ENCODE peak calls at places on chromosomes 12 and 14, in ten cellular contexts. One of them, this sample, is unnamed.
A peak's percentile ranks its signal among the peaks of the same experiment; 100 is the strongest.

GRCh38 chr14:71591929-71592328 is 340.3 kb upstream of the RGS6 start:
- DNase-seq in body of pancreas: no peak
- DNase-seq in hepatocyte: no peak
- DNase-seq in tibial nerve: no peak
- DNase-seq in RWPE1: peak; percentile 31
- DNase-seq in left lung: no peak
- DNase-seq in cardiac muscle cell: peak; percentile 67
- DNase-seq in endothelial cell of umbilical vein: peak; percentile 44
- DNase-seq in AG04450: no peak
- DNase-seq in GM12878: no peak
- DNase-seq in this sample: no peak

GRCh38 chr14:68538641-68539040 is 254.2 kb downstream of the ZFP36L1 start:
- DNase-seq in body of pancreas: no peak
- DNase-seq in hepatocyte: no peak
- DNase-seq in tibial nerve: no peak
- DNase-seq in RWPE1: no peak
- DNase-seq in left lung: no peak
- DNase-seq in cardiac muscle cell: no peak
- DNase-seq in endothelial cell of umbilical vein: no peak
- DNase-seq in AG04450: no peak
- DNase-seq in GM12878: no peak
- DNase-seq in this sample: no peak

GRCh38 chr12:127809236-127809635 is 457.7 kb upstream of the TMEM132C start:
- DNase-seq in body of pancreas: peak; percentile 24
- DNase-seq in hepatocyte: peak; percentile 58
- DNase-seq in tibial nerve: no peak
- DNase-seq in RWPE1: no peak
- DNase-seq in left lung: no peak
- DNase-seq in cardiac muscle cell: peak; percentile 62
- DNase-seq in endothelial cell of umbilical vein: no peak
- DNase-seq in AG04450: no peak
- DNase-seq in GM12878: no peak
- DNase-seq in this sample: no peak

GRCh38 chr12:22377731-22378496 is 43.4 kb upstream of the ST8SIA1 start:
- DNase-seq in body of pancreas: no peak
- DNase-seq in hepatocyte: peak; percentile 13
- DNase-seq in tibial nerve: no peak
- DNase-seq in RWPE1: no peak
- DNase-seq in left lung: no peak
- DNase-seq in cardiac muscle cell: peak; percentile 54
- DNase-seq in endothelial cell of umbilical vein: no peak
- DNase-seq in AG04450: no peak
- DNase-seq in GM12878: no peak
- DNase-seq in this sample: no peak

GRCh38 chr12:32611986-32612385 is 67.1 kb upstream of the DNM1L start:
- DNase-seq in body of pancreas: no peak
- DNase-seq in hepatocyte: no peak
- DNase-seq in tibial nerve: no peak
- DNase-seq in RWPE1: no peak
- DNase-seq in left lung: peak; percentile 68
- DNase-seq in cardiac muscle cell: no peak
- DNase-seq in endothelial cell of umbilical vein: no peak
- DNase-seq in AG04450: no peak
- DNase-seq in GM12878: no peak
- DNase-seq in this sample: no peak

GRCh38 chr12:82411561-82412230 is 53.4 kb downstream of the METTL25 start:
- DNase-seq in body of pancreas: no peak
- DNase-seq in hepatocyte: no peak
- DNase-seq in tibial nerve: no peak
- DNase-seq in RWPE1: no peak
- DNase-seq in left lung: no peak
- DNase-seq in cardiac muscle cell: no peak
- DNase-seq in endothelial cell of umbilical vein: no peak
- DNase-seq in AG04450: no peak
- DNase-seq in GM12878: no peak
- DNase-seq in this sample: no peak

GRCh38 chr14:102095231-102095870 is 8.5 kb upstream of the HSP90AA1 start:
- DNase-seq in body of pancreas: no peak
- DNase-seq in hepatocyte: no peak
- DNase-seq in tibial nerve: no peak
- DNase-seq in RWPE1: no peak
- DNase-seq in left lung: no peak
- DNase-seq in cardiac muscle cell: no peak
- DNase-seq in endothelial cell of umbilical vein: no peak
- DNase-seq in AG04450: no peak
- DNase-seq in GM12878: no peak
- DNase-seq in this sample: no peak

GRCh38 chr12:65335021-65335714 is 56.7 kb downstream of the MSRB3 start:
- DNase-seq in body of pancreas: peak; percentile 36
- DNase-seq in hepatocyte: peak; percentile 73
- DNase-seq in tibial nerve: peak; percentile 10
- DNase-seq in RWPE1: peak; percentile 42
- DNase-seq in left lung: no peak
- DNase-seq in cardiac muscle cell: peak; percentile 95
- DNase-seq in endothelial cell of umbilical vein: peak; percentile 40
- DNase-seq in AG04450: peak; percentile 77
- DNase-seq in GM12878: no peak
- DNase-seq in this sample: no peak

GRCh38 chr14:103541494-103541943 is 12.5 kb downstream of the TRMT61A start:
- DNase-seq in body of pancreas: no peak
- DNase-seq in hepatocyte: no peak
- DNase-seq in tibial nerve: no peak
- DNase-seq in RWPE1: no peak
- DNase-seq in left lung: no peak
- DNase-seq in cardiac muscle cell: no peak
- DNase-seq in endothelial cell of umbilical vein: no peak
- DNase-seq in AG04450: no peak
- DNase-seq in GM12878: no peak
- DNase-seq in this sample: no peak

GRCh38 chr12:78863482-78864427 is 819 bp upstream of the SYT1 start:
- DNase-seq in body of pancreas: peak; percentile 12
- DNase-seq in hepatocyte: peak; percentile 57
- DNase-seq in tibial nerve: peak; percentile 15
- DNase-seq in RWPE1: peak; percentile 71
- DNase-seq in left lung: peak; percentile 79
- DNase-seq in cardiac muscle cell: peak; percentile 36
- DNase-seq in endothelial cell of umbilical vein: peak; percentile 66
- DNase-seq in AG04450: no peak
- DNase-seq in GM12878: no peak
- DNase-seq in this sample: no peak

DNA sequence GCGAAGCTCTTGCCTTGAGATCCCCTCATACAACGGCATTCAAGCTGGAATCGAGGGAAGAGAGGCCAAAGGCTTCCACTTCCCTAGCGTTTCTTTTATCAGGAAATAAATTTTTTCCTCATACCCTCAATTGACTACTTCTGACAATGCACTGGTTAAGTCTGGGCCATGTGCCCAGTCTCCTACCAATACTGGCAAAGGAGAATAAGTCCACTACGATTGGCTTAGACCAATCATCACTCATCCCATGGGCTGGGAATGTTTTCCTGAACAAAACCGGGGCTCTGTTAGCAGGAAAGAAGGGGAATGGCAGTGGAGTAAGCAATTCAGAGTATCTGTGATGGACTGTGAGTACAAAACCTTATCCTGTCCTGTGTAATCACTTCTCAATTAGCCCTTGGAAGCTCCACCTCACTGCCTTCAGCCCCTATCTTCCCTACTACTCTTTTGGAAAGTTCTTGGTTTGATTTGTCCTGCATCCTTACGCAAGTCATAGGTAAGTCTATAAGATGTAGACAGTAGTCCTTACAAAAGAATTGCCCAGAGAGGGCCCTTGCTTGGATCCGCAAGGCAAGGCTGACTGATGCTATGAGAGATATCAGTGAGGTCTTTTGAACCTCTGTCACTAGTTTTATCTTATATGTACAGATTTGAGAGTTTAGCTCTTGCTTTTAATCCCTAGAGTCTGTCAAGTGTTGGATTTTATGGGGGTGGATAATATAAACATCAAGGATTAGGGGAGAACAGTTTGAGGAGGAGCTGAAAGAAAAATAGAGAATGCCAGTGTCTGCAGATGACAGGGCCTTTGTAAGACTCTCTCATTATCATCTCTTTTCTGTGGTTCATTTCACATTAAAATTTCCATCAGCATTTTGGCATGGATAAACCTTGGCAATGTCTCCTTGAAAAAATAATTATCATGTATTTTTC is 36.4 kb upstream of the CDK17 start:
- DNase-seq in body of pancreas: no peak
- DNase-seq in hepatocyte: no peak
- DNase-seq in tibial nerve: no peak
- DNase-seq in RWPE1: no peak
- DNase-seq in left lung: no peak
- DNase-seq in cardiac muscle cell: no peak
- DNase-seq in endothelial cell of umbilical vein: peak; percentile 92
- DNase-seq in AG04450: no peak
- DNase-seq in GM12878: no peak
- DNase-seq in this sample: no peak
- H3K27ac ChIP-seq in body of pancreas: no peak overlapping the region
- H3K27ac ChIP-seq in hepatocyte: no peak overlapping the region
- H3K27ac ChIP-seq in tibial nerve: no peak overlapping the region
- H3K27ac ChIP-seq in RWPE1: no peak overlapping the region
- H3K27ac ChIP-seq in left lung: no peak overlapping the region
- H3K27ac ChIP-seq in cardiac muscle cell: no peak overlapping the region
- H3K27ac ChIP-seq in endothelial cell of umbilical vein: peak overlapping the region; percentile 95
- H3K27ac ChIP-seq in AG04450: no peak overlapping the region
- H3K27ac ChIP-seq in GM12878: no peak overlapping the region
- H3K27ac ChIP-seq in this sample: no peak overlapping the region

GRCh38 chr14:69547701-69548348 is 26.8 kb downstream of the CCDC177 start:
- DNase-seq in body of pancreas: no peak
- DNase-seq in hepatocyte: peak; percentile 61
- DNase-seq in tibial nerve: no peak
- DNase-seq in RWPE1: no peak
- DNase-seq in left lung: peak; percentile 82
- DNase-seq in cardiac muscle cell: peak; percentile 44
- DNase-seq in endothelial cell of umbilical vein: no peak
- DNase-seq in AG04450: no peak
- DNase-seq in GM12878: no peak
- DNase-seq in this sample: no peak
- TF ChIP-seq CTCF in body of pancreas: peak; percentile 19
- TF ChIP-seq CTCF in hepatocyte: peak; percentile 80
- TF ChIP-seq CTCF in tibial nerve: peak; percentile 27
- TF ChIP-seq CTCF in RWPE1: peak; percentile 67
- TF ChIP-seq CTCF in left lung: peak; percentile 60
- TF ChIP-seq CTCF in cardiac muscle cell: peak; percentile 88
- TF ChIP-seq CTCF in endothelial cell of umbilical vein: peak; percentile 77
- TF ChIP-seq CTCF in AG04450: peak; percentile 62
- TF ChIP-seq CTCF in GM12878: peak; percentile 51
- TF ChIP-seq CTCF in this sample: no peak

GRCh38 chr12:95760371-95760770 is 30.2 kb downstream of the NTN4 start:
- DNase-seq in body of pancreas: no peak
- DNase-seq in hepatocyte: no peak
- DNase-seq in tibial nerve: no peak
- DNase-seq in RWPE1: no peak
- DNase-seq in left lung: no peak
- DNase-seq in cardiac muscle cell: no peak
- DNase-seq in endothelial cell of umbilical vein: no peak
- DNase-seq in AG04450: no peak
- DNase-seq in GM12878: no peak
- DNase-seq in this sample: no peak
- H3K27ac ChIP-seq in body of pancreas: no peak overlapping the region
- H3K27ac ChIP-seq in hepatocyte: no peak overlapping the region
- H3K27ac ChIP-seq in tibial nerve: no peak overlapping the region
- H3K27ac ChIP-seq in RWPE1: no peak overlapping the region
- H3K27ac ChIP-seq in left lung: no peak overlapping the region
- H3K27ac ChIP-seq in cardiac muscle cell: no peak overlapping the region
- H3K27ac ChIP-seq in endothelial cell of umbilical vein: no peak overlapping the region
- H3K27ac ChIP-seq in AG04450: no peak overlapping the region
- H3K27ac ChIP-seq in GM12878: no peak overlapping the region
- H3K27ac ChIP-seq in this sample: peak overlapping the region; percentile 30

GRCh38 chr14:53609009-53609408 is 347.6 kb downstream of the BMP4 start:
- DNase-seq in body of pancreas: no peak
- DNase-seq in hepatocyte: no peak
- DNase-seq in tibial nerve: no peak
- DNase-seq in RWPE1: no peak
- DNase-seq in left lung: no peak
- DNase-seq in cardiac muscle cell: no peak
- DNase-seq in endothelial cell of umbilical vein: no peak
- DNase-seq in AG04450: no peak
- DNase-seq in GM12878: no peak
- DNase-seq in this sample: no peak

GRCh38 chr14:53615254-53615653 is 341.4 kb downstream of the BMP4 start:
- DNase-seq in body of pancreas: no peak
- DNase-seq in hepatocyte: no peak
- DNase-seq in tibial nerve: no peak
- DNase-seq in RWPE1: no peak
- DNase-seq in left lung: no peak
- DNase-seq in cardiac muscle cell: no peak
- DNase-seq in endothelial cell of umbilical vein: no peak
- DNase-seq in AG04450: no peak
- DNase-seq in GM12878: no peak
- DNase-seq in this sample: no peak

GRCh38 chr14:53608369-53608768 is 348.3 kb downstream of the BMP4 start:
- DNase-seq in body of pancreas: peak; percentile 2
- DNase-seq in hepatocyte: peak; percentile 67
- DNase-seq in tibial nerve: no peak
- DNase-seq in RWPE1: peak; percentile 73
- DNase-seq in left lung: no peak
- DNase-seq in cardiac muscle cell: no peak
- DNase-seq in endothelial cell of umbilical vein: no peak
- DNase-seq in AG04450: no peak
- DNase-seq in GM12878: no peak
- DNase-seq in this sample: no peak

GRCh38 chr14:53610947-53611346 is 345.7 kb downstream of the BMP4 start:
- DNase-seq in body of pancreas: no peak
- DNase-seq in hepatocyte: no peak
- DNase-seq in tibial nerve: no peak
- DNase-seq in RWPE1: no peak
- DNase-seq in left lung: no peak
- DNase-seq in cardiac muscle cell: no peak
- DNase-seq in endothelial cell of umbilical vein: no peak
- DNase-seq in AG04450: no peak
- DNase-seq in GM12878: no peak
- DNase-seq in this sample: no peak

DNA sequence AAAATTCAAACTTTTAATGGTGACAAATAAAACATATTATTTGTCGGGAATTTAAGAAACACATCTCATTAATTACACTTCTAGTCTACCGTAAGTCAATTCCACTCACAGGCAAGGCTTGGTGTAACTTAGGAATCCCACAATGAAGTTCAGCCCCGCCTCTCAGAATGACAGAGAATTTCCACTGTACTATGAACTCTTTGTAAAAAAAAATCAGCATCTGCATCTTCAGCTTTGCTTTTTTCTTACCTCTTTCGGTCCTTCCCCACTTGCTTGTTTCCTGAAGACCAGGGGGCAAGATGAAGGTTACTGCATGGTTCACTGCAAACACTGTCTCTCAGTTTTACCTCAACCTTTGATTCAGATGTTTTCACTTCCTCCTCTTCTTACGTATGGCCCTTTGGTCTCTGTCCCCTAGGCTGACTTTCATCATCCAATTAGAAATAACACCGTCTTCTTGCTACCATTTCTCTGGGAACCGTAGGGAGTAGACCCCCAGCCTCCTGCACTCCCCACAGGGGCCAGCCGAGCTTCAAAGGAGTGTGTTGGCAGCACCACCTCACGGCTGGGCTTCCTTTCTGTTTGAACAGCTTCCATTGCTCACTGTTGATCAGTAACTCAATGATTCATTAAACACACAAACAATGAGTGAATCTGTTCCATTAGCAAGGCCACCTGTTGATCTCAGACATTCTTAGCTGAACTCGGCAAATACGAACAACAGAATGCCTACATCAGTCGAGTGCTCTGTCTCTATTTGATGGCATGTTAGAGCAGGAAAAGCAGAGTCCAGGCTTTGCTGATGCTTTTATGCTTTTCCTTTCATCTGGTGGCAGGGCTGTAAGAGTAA is 343.0 kb downstream of the BMP4 start:
- DNase-seq in body of pancreas: peak; percentile 61
- DNase-seq in hepatocyte: peak; percentile 71
- DNase-seq in tibial nerve: no peak
- DNase-seq in RWPE1: peak; percentile 53
- DNase-seq in left lung: no peak
- DNase-seq in cardiac muscle cell: no peak
- DNase-seq in endothelial cell of umbilical vein: peak; percentile 13
- DNase-seq in AG04450: peak; percentile 69
- DNase-seq in GM12878: peak; percentile 98
- DNase-seq in this sample: no peak
- TF ChIP-seq CTCF in body of pancreas: no peak
- TF ChIP-seq CTCF in hepatocyte: no peak
- TF ChIP-seq CTCF in tibial nerve: no peak
- TF ChIP-seq CTCF in RWPE1: no peak
- TF ChIP-seq CTCF in left lung: no peak
- TF ChIP-seq CTCF in cardiac muscle cell: no peak
- TF ChIP-seq CTCF in endothelial cell of umbilical vein: no peak
- TF ChIP-seq CTCF in AG04450: peak; percentile 5
- TF ChIP-seq CTCF in GM12878: no peak
- TF ChIP-seq CTCF in this sample: no peak